ENCODE peak calls at places on chromosome 12, in eight cellular contexts. V is fibroblast of mammary gland; K is iPS DF 6.9; N is AG08395; J is stimulated activated CD8-positive, alpha-beta memory T cell treated with anti-CD3 and anti-CD28 coated beads, Interleukin-7, amount 100 ng/mL, for 1 hour; E is foreskin fibroblast; R is CD8-positive, alpha-beta T cell; S is esophagus squamous epithelium. U is an unnamed sample.

GRCh38 chr12:124694250-124694649 is 126.8 kb upstream of the NCOR2 start:
- DNase-seq in V (no peak), K (no peak), N (no peak), J (no peak), E (no peak), R (no peak), S (no peak), U (no peak)

GRCh38 chr12:120708646-120709045 is 1.6 kb upstream of the UNC119B start:
- DNase-seq in V (no peak), K (no peak), N (no peak), J (no peak), E (no peak), R (no peak), S (no peak), U (no peak)

GRCh38 chr12:88144037-88144436 is 1.9 kb downstream of the TMTC3 start:
- DNase-seq in V (no peak), K (no peak), N (no peak), J (no peak), E (no peak), R (no peak), S (no peak), U (no peak)

GRCh38 chr12:68121143-68121542 is 38.4 kb downstream of the IFNG start:
- DNase-seq in V (no peak), K (no peak), N (no peak), J (no peak), E (no peak), R (no peak), S (no peak), U (no peak)

GRCh38 chr12:74021937-74022336 is 515.7 kb upstream of the ATXN7L3B start:
- DNase-seq in V (peak), K (peak), N (peak), J (no peak), E (no peak), R (no peak), S (no peak), U (peak)

GRCh38 chr12:51793201-51793600 is 55.3 kb downstream of the FIGNL2 start:
- DNase-seq in V (peak), K (no peak), N (peak), J (no peak), E (peak), R (no peak), S (no peak), U (no peak)

GRCh38 chr12:26124491-26125450 is at the start of gene BHLHE41:
- DNase-seq in V (peak), K (no peak), N (peak), J (no peak), E (peak), R (no peak), S (peak), U (peak)

GRCh38 chr12:113069149-113069548 is 12.6 kb downstream of the DTX1 start:
- DNase-seq in V (no peak), K (no peak), N (no peak), J (no peak), E (no peak), R (no peak), S (no peak), U (no peak)

GRCh38 chr12:52531563-52532300 is 11.5 kb upstream of the KRT5 start:
- DNase-seq in V (no peak), K (no peak), N (no peak), J (no peak), E (no peak), R (no peak), S (no peak), U (no peak)

GRCh38 chr12:98572010-98572409 is 21.5 kb upstream of the SLC25A3 start:
- DNase-seq in V (no peak), K (peak), N (no peak), J (no peak), E (no peak), R (no peak), S (no peak), U (no peak)

GRCh38 chr12:24833513-24833912 is 115.4 kb downstream of the BCAT1 start:
- DNase-seq in V (no peak), K (no peak), N (no peak), J (no peak), E (no peak), R (no peak), S (no peak), U (no peak)

GRCh38 chr12:34404377-34405285 is 382.3 kb downstream of the ALG10 start:
- DNase-seq in V (no peak), K (no peak), N (no peak), J (no peak), E (no peak), R (no peak), S (no peak), U (no peak)

GRCh38 chr12:105317942-105318614 is 12.4 kb upstream of the C12orf75 start:
- DNase-seq in V (no peak), K (no peak), N (no peak), J (no peak), E (no peak), R (no peak), S (no peak), U (no peak)

GRCh38 chr12:108759914-108760313 is 28.6 kb upstream of the CORO1C start:
- DNase-seq in V (no peak), K (no peak), N (no peak), J (no peak), E (no peak), R (no peak), S (no peak), U (no peak)

GRCh38 chr12:103326190-103326589 is 169.6 kb downstream of the C12orf42 start:
- DNase-seq in V (no peak), K (no peak), N (no peak), J (no peak), E (no peak), R (no peak), S (no peak), U (no peak)

GRCh38 chr12:68792952-68793351 is 15.0 kb upstream of the MDM2 start:
- DNase-seq in V (peak), K (no peak), N (peak), J (no peak), E (no peak), R (no peak), S (no peak), U (peak)

GRCh38 chr12:120225852-120226640 is 25.1 kb upstream of the RPLP0 start:
- DNase-seq in V (no peak), K (no peak), N (no peak), J (no peak), E (no peak), R (no peak), S (no peak), U (no peak)

GRCh38 chr12:124837958-124838803 is 25.5 kb downstream of the SCARB1 start:
- DNase-seq in V (peak), K (no peak), N (peak), J (no peak), E (peak), R (no peak), S (no peak), U (peak)

GRCh38 chr12:92039048-92039447 is 106.6 kb downstream of the BTG1 start:
- DNase-seq in V (no peak), K (no peak), N (no peak), J (no peak), E (no peak), R (no peak), S (no peak), U (no peak)

GRCh38 chr12:109910254-109910968 is 10.3 kb downstream of the TCHP start:
- DNase-seq in V (no peak), K (no peak), N (no peak), J (no peak), E (no peak), R (no peak), S (no peak), U (no peak)

GRCh38 chr12:117968826-117969659 is at the start of gene KSR2:
- DNase-seq in V (no peak), K (peak), N (peak), J (no peak), E (no peak), R (peak), S (no peak), U (peak)

GRCh38 chr12:75585309-75585708 is 73.9 kb upstream of the KRR1 start:
- DNase-seq in V (peak), K (no peak), N (peak), J (no peak), E (peak), R (no peak), S (no peak), U (peak)

GRCh38 chr12:42235426-42235825 is 2.6 kb downstream of the YAF2 start:
- DNase-seq in V (peak), K (no peak), N (no peak), J (no peak), E (no peak), R (no peak), S (no peak), U (no peak)

GRCh38 chr12:115916910-115917668 is 360.4 kb downstream of the MED13L start:
- DNase-seq in V (no peak), K (peak), N (peak), J (peak), E (peak), R (peak), S (no peak), U (peak)

GRCh38 chr12:90245396-90245795 is 536.8 kb upstream of the ATP2B1 start:
- DNase-seq in V (no peak), K (no peak), N (no peak), J (no peak), E (no peak), R (no peak), S (no peak), U (no peak)

GRCh38 chr12:79988368-79988767 is 53.5 kb upstream of the PPP1R12A start:
- DNase-seq in V (peak), K (no peak), N (peak), J (no peak), E (peak), R (no peak), S (no peak), U (peak)

GRCh38 chr12:89700191-89700810 is 8.3 kb downstream of the ATP2B1 start:
- DNase-seq in V (peak), K (no peak), N (no peak), J (no peak), E (no peak), R (no peak), S (no peak), U (no peak)

GRCh38 chr12:71731439-71732356 is 23.0 kb upstream of the RAB21 start:
- DNase-seq in V (peak), K (peak), N (no peak), J (no peak), E (peak), R (no peak), S (no peak), U (no peak)

GRCh38 chr12:65106948-65107347 is 14.2 kb downstream of the WIF1 start:
- DNase-seq in V (peak), K (no peak), N (peak), J (no peak), E (peak), R (no peak), S (no peak), U (no peak)

U was measured in AG08396.